ENCODE peak calls at places on chromosomes 5 and 9, in eight cellular contexts. One of them, this sample, is unnamed.

GRCh38 chr9:98034593-98035546 is 21.7 kb upstream of the NANS start:
- DNase-seq in right atrium auricular region: peak; percentile 85
- DNase-seq in MM.1S: peak; percentile 88
- DNase-seq in PC-9: peak; percentile 50
- DNase-seq in mucosa of descending colon: peak; percentile 96
- DNase-seq in IMR-90: peak; percentile 75
- DNase-seq in HCT116: peak; percentile 76
- DNase-seq in GM23338: peak; percentile 96
- DNase-seq in this sample: peak; percentile 77

GRCh38 chr5:83475540-83476469 is 4.3 kb downstream of the VCAN start:
- DNase-seq in right atrium auricular region: no peak
- DNase-seq in MM.1S: no peak
- DNase-seq in PC-9: no peak
- DNase-seq in mucosa of descending colon: no peak
- DNase-seq in IMR-90: peak; percentile 92
- DNase-seq in HCT116: no peak
- DNase-seq in GM23338: peak; percentile 65
- DNase-seq in this sample: no peak

GRCh38 chr9:101443358-101443757 is 7.8 kb upstream of the ALDOB start:
- DNase-seq in right atrium auricular region: peak; percentile 70
- DNase-seq in MM.1S: no peak
- DNase-seq in PC-9: no peak
- DNase-seq in mucosa of descending colon: no peak
- DNase-seq in IMR-90: no peak
- DNase-seq in HCT116: no peak
- DNase-seq in GM23338: no peak
- DNase-seq in this sample: no peak

GRCh38 chr5:178644826-178645545 is 18.1 kb upstream of the CLK4 start:
- DNase-seq in right atrium auricular region: no peak
- DNase-seq in MM.1S: no peak
- DNase-seq in PC-9: no peak
- DNase-seq in mucosa of descending colon: no peak
- DNase-seq in IMR-90: no peak
- DNase-seq in HCT116: no peak
- DNase-seq in GM23338: no peak
- DNase-seq in this sample: no peak

GRCh38 chr5:94337617-94338016 is 280.8 kb downstream of the KIAA0825 start:
- DNase-seq in right atrium auricular region: no peak
- DNase-seq in MM.1S: no peak
- DNase-seq in PC-9: no peak
- DNase-seq in mucosa of descending colon: no peak
- DNase-seq in IMR-90: no peak
- DNase-seq in HCT116: no peak
- DNase-seq in GM23338: no peak
- DNase-seq in this sample: no peak

GRCh38 chr5:60687927-60688720 is 11.8 kb downstream of the DEPDC1B start:
- DNase-seq in right atrium auricular region: no peak
- DNase-seq in MM.1S: no peak
- DNase-seq in PC-9: no peak
- DNase-seq in mucosa of descending colon: no peak
- DNase-seq in IMR-90: peak; percentile 75
- DNase-seq in HCT116: no peak
- DNase-seq in GM23338: peak; percentile 66
- DNase-seq in this sample: no peak

GRCh38 chr5:153520137-153520536 is 29.7 kb downstream of the GRIA1 start:
- DNase-seq in right atrium auricular region: no peak
- DNase-seq in MM.1S: no peak
- DNase-seq in PC-9: no peak
- DNase-seq in mucosa of descending colon: no peak
- DNase-seq in IMR-90: no peak
- DNase-seq in HCT116: no peak
- DNase-seq in GM23338: no peak
- DNase-seq in this sample: no peak

GRCh38 chr5:32471784-32472183 is 27.2 kb upstream of the ZFR start:
- DNase-seq in right atrium auricular region: no peak
- DNase-seq in MM.1S: no peak
- DNase-seq in PC-9: peak; percentile 13
- DNase-seq in mucosa of descending colon: peak; percentile 43
- DNase-seq in IMR-90: no peak
- DNase-seq in HCT116: no peak
- DNase-seq in GM23338: peak; percentile 16
- DNase-seq in this sample: no peak

GRCh38 chr5:145981612-145982571 is 45.5 kb downstream of the SH3RF2 start:
- DNase-seq in right atrium auricular region: no peak
- DNase-seq in MM.1S: no peak
- DNase-seq in PC-9: peak; percentile 70
- DNase-seq in mucosa of descending colon: no peak
- DNase-seq in IMR-90: no peak
- DNase-seq in HCT116: no peak
- DNase-seq in GM23338: no peak
- DNase-seq in this sample: no peak

GRCh38 chr5:100634937-100635336 is 99.8 kb downstream of the FAM174A start:
- DNase-seq in right atrium auricular region: no peak
- DNase-seq in MM.1S: peak; percentile 36
- DNase-seq in PC-9: no peak
- DNase-seq in mucosa of descending colon: no peak
- DNase-seq in IMR-90: peak; percentile 2
- DNase-seq in HCT116: no peak
- DNase-seq in GM23338: no peak
- DNase-seq in this sample: no peak

GRCh38 chr9:3348169-3348568 is 177.6 kb downstream of the RFX3 start:
- DNase-seq in right atrium auricular region: no peak
- DNase-seq in MM.1S: no peak
- DNase-seq in PC-9: no peak
- DNase-seq in mucosa of descending colon: no peak
- DNase-seq in IMR-90: no peak
- DNase-seq in HCT116: no peak
- DNase-seq in GM23338: no peak
- DNase-seq in this sample: no peak

GRCh38 chr9:94554439-94555331 is at the start of gene PCAT7:
- DNase-seq in right atrium auricular region: no peak
- DNase-seq in MM.1S: peak; percentile 87
- DNase-seq in PC-9: peak; percentile 87
- DNase-seq in mucosa of descending colon: peak; percentile 87
- DNase-seq in IMR-90: no peak
- DNase-seq in HCT116: peak; percentile 74
- DNase-seq in GM23338: peak; percentile 89
- DNase-seq in this sample: peak; percentile 67

GRCh38 chr5:169101966-169102365 is 199.0 kb downstream of the SLIT3 start:
- DNase-seq in right atrium auricular region: no peak
- DNase-seq in MM.1S: no peak
- DNase-seq in PC-9: no peak
- DNase-seq in mucosa of descending colon: no peak
- DNase-seq in IMR-90: no peak
- DNase-seq in HCT116: no peak
- DNase-seq in GM23338: no peak
- DNase-seq in this sample: no peak

GRCh38 chr5:74360535-74361210 is 279.9 kb downstream of the ENC1 start:
- DNase-seq in right atrium auricular region: no peak
- DNase-seq in MM.1S: no peak
- DNase-seq in PC-9: no peak
- DNase-seq in mucosa of descending colon: no peak
- DNase-seq in IMR-90: no peak
- DNase-seq in HCT116: no peak
- DNase-seq in GM23338: no peak
- DNase-seq in this sample: no peak

GRCh38 chr5:78633710-78634109 is 14.9 kb downstream of the LHFPL2 start:
- DNase-seq in right atrium auricular region: no peak
- DNase-seq in MM.1S: no peak
- DNase-seq in PC-9: no peak
- DNase-seq in mucosa of descending colon: no peak
- DNase-seq in IMR-90: peak; percentile 84
- DNase-seq in HCT116: no peak
- DNase-seq in GM23338: no peak
- DNase-seq in this sample: no peak

GRCh38 chr5:154198611-154199230 is 8.2 kb downstream of the GALNT10 start:
- DNase-seq in right atrium auricular region: no peak
- DNase-seq in MM.1S: no peak
- DNase-seq in PC-9: peak; percentile 30
- DNase-seq in mucosa of descending colon: no peak
- DNase-seq in IMR-90: peak; percentile 89
- DNase-seq in HCT116: no peak
- DNase-seq in GM23338: peak; percentile 34
- DNase-seq in this sample: no peak

DNA sequence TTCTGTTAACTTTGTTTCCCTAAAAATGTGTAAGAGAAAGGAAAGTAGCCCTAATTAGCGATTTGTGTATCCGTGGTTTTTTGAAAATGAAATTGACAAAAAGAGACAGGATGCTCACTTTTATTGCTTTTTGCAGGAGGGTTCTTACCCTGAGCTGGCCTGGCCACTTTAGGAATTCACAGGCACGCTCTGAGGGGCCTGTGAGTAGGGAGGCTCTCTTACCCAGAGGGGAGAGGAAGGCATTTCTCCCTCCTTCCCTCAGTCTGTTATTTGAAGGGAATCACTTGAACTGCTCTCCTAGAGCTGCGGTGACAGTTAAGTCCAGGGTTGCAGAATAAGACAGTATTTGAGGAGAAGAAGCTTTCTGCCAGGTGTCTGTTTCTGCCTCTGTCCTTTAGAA is 16.7 kb downstream of the PIK3R1 start:
- DNase-seq in right atrium auricular region: no peak
- DNase-seq in MM.1S: no peak
- DNase-seq in PC-9: no peak
- DNase-seq in mucosa of descending colon: no peak
- DNase-seq in IMR-90: no peak
- DNase-seq in HCT116: no peak
- DNase-seq in GM23338: no peak
- DNase-seq in this sample: no peak
- H3K36me3 ChIP-seq in right atrium auricular region: peaks cover 20% of the 10 kb centered on the region
- H3K36me3 ChIP-seq in MM.1S: peaks cover 2% of the 10 kb centered on the region
- H3K36me3 ChIP-seq in PC-9: no peaks in the 10 kb centered on the region
- H3K36me3 ChIP-seq in mucosa of descending colon: no peaks in the 10 kb centered on the region
- H3K36me3 ChIP-seq in IMR-90: peaks cover 6% of the 10 kb centered on the region
- H3K36me3 ChIP-seq in HCT116: no peaks in the 10 kb centered on the region
- H3K36me3 ChIP-seq in GM23338: peaks cover 2% of the 10 kb centered on the region
- H3K36me3 ChIP-seq in this sample: peaks cover 30% of the 10 kb centered on the region

GRCh38 chr5:8580298-8580697 is 711.4 kb downstream of the MTRR start:
- DNase-seq in right atrium auricular region: no peak
- DNase-seq in MM.1S: no peak
- DNase-seq in PC-9: no peak
- DNase-seq in mucosa of descending colon: no peak
- DNase-seq in IMR-90: no peak
- DNase-seq in HCT116: no peak
- DNase-seq in GM23338: no peak
- DNase-seq in this sample: no peak

GRCh38 chr5:8581047-8581446 is 712.1 kb downstream of the MTRR start:
- DNase-seq in right atrium auricular region: no peak
- DNase-seq in MM.1S: no peak
- DNase-seq in PC-9: no peak
- DNase-seq in mucosa of descending colon: no peak
- DNase-seq in IMR-90: no peak
- DNase-seq in HCT116: no peak
- DNase-seq in GM23338: no peak
- DNase-seq in this sample: no peak

DNA sequence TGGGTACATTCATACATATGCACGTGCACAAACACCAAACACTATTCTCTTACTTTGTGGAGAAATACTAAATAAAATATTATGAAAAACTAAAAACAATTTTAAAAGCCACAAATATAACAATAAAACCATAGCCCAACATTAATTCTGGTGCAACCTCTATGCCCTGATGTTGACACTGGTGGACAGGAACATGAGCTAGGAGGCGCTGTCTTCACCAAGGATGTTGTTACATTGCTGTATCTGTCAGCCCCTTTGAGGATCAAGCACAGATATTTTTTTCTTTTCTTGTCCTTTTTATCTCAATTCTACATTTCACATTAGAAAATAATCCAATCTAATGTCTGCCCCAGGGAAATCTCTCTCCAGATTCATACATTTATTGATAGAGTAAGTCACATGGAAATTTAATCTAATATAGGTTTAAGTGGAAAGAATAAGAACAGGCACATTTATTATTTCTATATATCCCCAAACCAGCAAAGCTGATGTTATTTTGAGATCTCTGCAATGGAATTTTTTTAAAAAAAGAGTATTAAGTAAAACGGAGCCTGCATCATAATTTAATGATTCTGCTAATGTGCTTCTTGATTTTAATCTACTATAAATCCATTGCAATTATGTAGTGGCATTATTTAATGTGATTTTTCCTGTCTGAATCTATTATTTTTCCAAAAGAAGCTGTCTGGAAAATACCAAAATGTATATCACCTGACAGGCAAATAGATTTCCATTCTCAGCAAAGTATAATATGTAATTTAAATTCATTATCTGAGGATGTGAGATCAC is 716.5 kb downstream of the MTRR start:
- DNase-seq in right atrium auricular region: no peak
- DNase-seq in MM.1S: no peak
- DNase-seq in PC-9: no peak
- DNase-seq in mucosa of descending colon: peak; percentile 5
- DNase-seq in IMR-90: no peak
- DNase-seq in HCT116: no peak
- DNase-seq in GM23338: peak; percentile 48
- DNase-seq in this sample: no peak
- TF ChIP-seq CTCF in right atrium auricular region: no peak
- TF ChIP-seq CTCF in MM.1S: no peak
- TF ChIP-seq CTCF in PC-9: peak; percentile 23
- TF ChIP-seq CTCF in mucosa of descending colon: no peak
- TF ChIP-seq CTCF in IMR-90: peak; percentile 19
- TF ChIP-seq CTCF in HCT116: no peak
- TF ChIP-seq CTCF in GM23338: peak; percentile 75
- TF ChIP-seq CTCF in this sample: no peak

GRCh38 chr9:36598281-36598680 is 25.6 kb downstream of the MELK start:
- DNase-seq in right atrium auricular region: no peak
- DNase-seq in MM.1S: no peak
- DNase-seq in PC-9: no peak
- DNase-seq in mucosa of descending colon: no peak
- DNase-seq in IMR-90: peak; percentile 57
- DNase-seq in HCT116: no peak
- DNase-seq in GM23338: no peak
- DNase-seq in this sample: no peak
- H3K36me3 ChIP-seq in right atrium auricular region: no peaks in the 10 kb centered on the region
- H3K36me3 ChIP-seq in MM.1S: peaks cover 8% of the 10 kb centered on the region
- H3K36me3 ChIP-seq in PC-9: no peaks in the 10 kb centered on the region
- H3K36me3 ChIP-seq in mucosa of descending colon: no peaks in the 10 kb centered on the region
- H3K36me3 ChIP-seq in IMR-90: peaks cover 3% of the 10 kb centered on the region
- H3K36me3 ChIP-seq in HCT116: peaks cover 50% of the 10 kb centered on the region
- H3K36me3 ChIP-seq in GM23338: peaks cover 41% of the 10 kb centered on the region
- H3K36me3 ChIP-seq in this sample: peaks cover 5% of the 10 kb centered on the region

DNA sequence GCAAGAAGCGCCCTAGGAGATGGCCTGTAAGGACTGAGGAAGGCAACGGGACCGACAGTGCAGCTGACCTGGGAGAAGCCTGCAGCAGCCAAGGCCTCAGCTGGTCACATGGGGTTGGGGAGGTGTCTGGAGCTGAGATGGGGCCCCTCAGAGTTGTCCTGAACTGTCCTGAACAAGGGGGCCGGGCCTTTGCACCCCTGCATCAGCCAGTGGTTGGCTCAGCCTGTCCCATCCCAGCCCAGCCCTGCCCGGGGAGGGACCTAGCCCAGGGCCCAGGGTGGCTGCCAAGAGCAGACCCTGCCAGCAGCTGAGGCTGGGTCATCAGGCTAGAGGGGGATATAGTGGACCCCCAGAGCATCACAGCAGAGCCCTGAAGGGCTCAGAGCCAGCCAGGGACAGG is 122.8 kb upstream of the PPP1R26 start:
- DNase-seq in right atrium auricular region: no peak
- DNase-seq in MM.1S: no peak
- DNase-seq in PC-9: no peak
- DNase-seq in mucosa of descending colon: no peak
- DNase-seq in IMR-90: no peak
- DNase-seq in HCT116: no peak
- DNase-seq in GM23338: no peak
- DNase-seq in this sample: no peak
- TF ChIP-seq CTCF in right atrium auricular region: no peak
- TF ChIP-seq CTCF in MM.1S: no peak
- TF ChIP-seq CTCF in PC-9: no peak
- TF ChIP-seq CTCF in mucosa of descending colon: no peak
- TF ChIP-seq CTCF in IMR-90: no peak
- TF ChIP-seq CTCF in HCT116: no peak
- TF ChIP-seq CTCF in GM23338: no peak
- TF ChIP-seq CTCF in this sample: no peak